ENCODE peak calls at places on chromosome 11, in seven cellular contexts. U, F, V, A, E, C and R are unnamed samples.

GRCh38 chr11:93741882-93742226 is 382 bp downstream of the C11orf54 start:
- DNase-seq in U (no peak), F (peak; percentile 68), V (no peak), A (peak; percentile 71), E (no peak), C (no peak), R (no peak)

GRCh38 chr11:128694618-128695481 is 978 bp downstream of the FLI1 start:
- DNase-seq in U (no peak), F (no peak), V (no peak), A (peak; percentile 49), E (no peak), C (no peak), R (no peak)

GRCh38 chr11:6498544-6498943 is 1.5 kb downstream of the DNHD1 start:
- DNase-seq in U (no peak), F (no peak), V (no peak), A (no peak), E (no peak), C (no peak), R (no peak)

GRCh38 chr11:64974124-64974523 is 2.2 kb upstream of the MAJIN start:
- DNase-seq in U (no peak), F (no peak), V (no peak), A (no peak), E (no peak), C (no peak), R (no peak)

GRCh38 chr11:73564903-73565302 is 33.0 kb downstream of the FAM168A start:
- DNase-seq in U (no peak), F (no peak), V (no peak), A (no peak), E (no peak), C (no peak), R (no peak)

GRCh38 chr11:33160147-33160546 is 1.1 kb downstream of the CSTF3 start:
- DNase-seq in U (no peak), F (peak; percentile 62), V (no peak), A (peak; percentile 61), E (no peak), C (no peak), R (no peak)

GRCh38 chr11:120563698-120564572 is 52.4 kb downstream of the GRIK4 start:
- DNase-seq in U (peak; percentile 83), F (no peak), V (peak; percentile 49), A (no peak), E (peak; percentile 39), C (no peak), R (no peak)

GRCh38 chr11:55969845-55970244 is at the start of gene OR10AG1:
- DNase-seq in U (no peak), F (no peak), V (no peak), A (no peak), E (no peak), C (no peak), R (no peak)

GRCh38 chr11:84817998-84818397 is 809.1 kb downstream of the DLG2 start:
- DNase-seq in U (no peak), F (peak; percentile 5), V (no peak), A (peak; percentile 73), E (no peak), C (no peak), R (no peak)

GRCh38 chr11:75667268-75667830 is 1.5 kb downstream of the MAP6 start:
- DNase-seq in U (peak; percentile 51), F (no peak), V (peak; percentile 34), A (peak; percentile 3), E (no peak), C (no peak), R (no peak)

GRCh38 chr11:130181295-130182272 is 22.0 kb downstream of the ST14 start:
- DNase-seq in U (no peak), F (peak; percentile 83), V (no peak), A (peak; percentile 71), E (no peak), C (peak; percentile 69), R (no peak)

GRCh38 chr11:118901494-118902335 is 18.0 kb downstream of the CXCR5 start:
- DNase-seq in U (no peak), F (no peak), V (no peak), A (no peak), E (no peak), C (no peak), R (no peak)

GRCh38 chr11:22635689-22636088 is 10.1 kb upstream of the FANCF start:
- DNase-seq in U (no peak), F (no peak), V (no peak), A (no peak), E (no peak), C (no peak), R (no peak)

GRCh38 chr11:118928870-118929495 is 3.3 kb upstream of the BCL9L start:
- DNase-seq in U (peak; percentile 81), F (peak; percentile 41), V (peak; percentile 63), A (peak; percentile 59), E (no peak), C (peak; percentile 46), R (no peak)

GRCh38 chr11:113317297-113317696 is 2.9 kb downstream of the TTC12 start:
- DNase-seq in U (no peak), F (no peak), V (no peak), A (no peak), E (no peak), C (no peak), R (no peak)

GRCh38 chr11:46554205-46555162 is 39.3 kb downstream of the AMBRA1 start:
- DNase-seq in U (no peak), F (peak; percentile 80), V (no peak), A (peak; percentile 86), E (no peak), C (no peak), R (no peak)

GRCh38 chr11:73982595-73982989 is at the start of gene UCP2:
- DNase-seq in U (peak; percentile 80), F (peak; percentile 73), V (peak; percentile 82), A (peak; percentile 65), E (peak; percentile 64), C (peak; percentile 71), R (peak; percentile 60)

GRCh38 chr11:86151188-86152005 is 82.5 kb upstream of the PICALM start:
- DNase-seq in U (peak; percentile 55), F (peak; percentile 23), V (no peak), A (no peak), E (no peak), C (no peak), R (no peak)

GRCh38 chr11:62842171-62842717 is 2.9 kb upstream of the WDR74 start:
- DNase-seq in U (peak; percentile 66), F (no peak), V (peak; percentile 38), A (no peak), E (peak; percentile 23), C (no peak), R (no peak)

GRCh38 chr11:129373489-129373953 is 2.1 kb upstream of the BARX2 start:
- DNase-seq in U (no peak), F (no peak), V (no peak), A (no peak), E (no peak), C (no peak), R (no peak)

GRCh38 chr11:35112056-35112845 is 26.7 kb upstream of the CD44 start:
- DNase-seq in U (no peak), F (peak; percentile 20), V (no peak), A (no peak), E (no peak), C (no peak), R (no peak)

GRCh38 chr11:61488651-61489291 is 19.8 kb upstream of the LRRC10B start:
- DNase-seq in U (peak; percentile 79), F (no peak), V (peak; percentile 37), A (peak; percentile 34), E (peak; percentile 41), C (no peak), R (no peak)

GRCh38 chr11:65279713-65280459 is 18.1 kb downstream of the POLA2 start:
- DNase-seq in U (no peak), F (peak; percentile 99), V (no peak), A (peak; percentile 97), E (no peak), C (no peak), R (no peak)

GRCh38 chr11:65776196-65776595 is 4.6 kb downstream of the AP5B1 start:
- DNase-seq in U (no peak), F (peak; percentile 8), V (no peak), A (peak; percentile 40), E (no peak), C (peak; percentile 95), R (no peak)

GRCh38 chr11:128342511-128343133 is 244.7 kb downstream of the ETS1 start:
- DNase-seq in U (no peak), F (peak; percentile 86), V (no peak), A (peak; percentile 91), E (no peak), C (no peak), R (no peak)

GRCh38 chr11:126344291-126344970 is 11.1 kb upstream of the ST3GAL4 start:
- DNase-seq in U (peak; percentile 44), F (no peak), V (no peak), A (no peak), E (no peak), C (no peak), R (no peak)

GRCh38 chr11:102926517-102926916 is 29.0 kb downstream of the MMP13 start:
- DNase-seq in U (no peak), F (no peak), V (no peak), A (no peak), E (no peak), C (no peak), R (no peak)

GRCh38 chr11:117614695-117615094 is 182.3 kb downstream of the DSCAML1 start:
- DNase-seq in U (no peak), F (no peak), V (no peak), A (no peak), E (no peak), C (no peak), R (no peak)
- TF ChIP-seq CTCF in U (no peak), F (no peak), V (no peak), A (no peak), E (no peak), C (no peak), R (no peak)

DNA sequence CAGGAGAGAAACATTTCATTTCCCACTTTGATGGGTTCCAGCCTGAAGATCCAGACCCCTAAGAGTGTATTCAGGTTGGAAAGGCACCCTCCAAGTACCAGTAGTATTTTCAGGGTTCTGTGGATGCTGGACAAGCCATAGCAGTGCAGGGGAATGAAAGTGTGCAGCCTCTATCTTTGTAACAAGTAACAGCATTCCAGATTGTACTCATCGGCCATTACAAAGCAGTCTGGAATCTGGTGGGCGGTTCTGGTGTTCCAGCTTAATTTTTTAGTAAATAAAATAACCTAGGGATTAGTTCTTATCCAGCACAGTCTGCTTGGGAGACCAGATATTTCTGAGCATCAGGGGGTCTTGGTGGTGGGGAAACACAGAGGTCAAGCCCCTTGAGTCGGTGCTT is 22.6 kb downstream of the APLNR start:
- DNase-seq in U (no peak), F (peak; percentile 86), V (no peak), A (peak; percentile 75), E (no peak), C (no peak), R (peak; percentile 38)
- TF ChIP-seq CTCF in U (no peak), F (peak; percentile 3), V (no peak), A (peak; percentile 7), E (no peak), C (no peak), R (no peak)

DNA sequence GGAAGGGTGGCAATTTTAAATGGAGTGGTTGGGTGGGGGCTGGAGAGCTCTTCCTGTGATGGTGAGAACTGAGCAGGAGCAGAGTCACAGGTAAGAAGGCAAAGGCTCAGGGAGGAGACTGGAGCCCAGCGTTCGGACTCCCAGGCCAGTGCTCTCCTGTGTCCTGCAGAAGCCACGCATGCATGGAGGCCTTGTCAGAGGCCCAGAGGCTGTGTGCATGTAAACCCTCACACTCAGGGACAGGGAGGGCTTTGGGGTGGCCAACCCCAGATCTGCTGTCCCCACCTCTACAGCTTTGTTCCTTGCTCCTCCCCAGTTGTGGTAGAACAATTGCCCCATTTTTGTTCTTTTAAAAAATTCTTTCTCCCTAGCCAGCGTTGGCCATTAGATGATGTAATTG is 130.4 kb upstream of the PARVA start:
- DNase-seq in U (no peak), F (no peak), V (no peak), A (no peak), E (no peak), C (no peak), R (no peak)
- TF ChIP-seq CTCF in U (no peak), F (no peak), V (no peak), A (no peak), E (no peak), C (no peak), R (no peak)

GRCh38 chr11:109425554-109425953 is 3.6 kb downstream of the C11orf87 start:
- DNase-seq in U (no peak), F (no peak), V (no peak), A (no peak), E (no peak), C (no peak), R (no peak)
- TF ChIP-seq CTCF in U (no peak), F (no peak), V (no peak), A (peak; percentile 6), E (no peak), C (no peak), R (no peak)